ENCODE peak calls at places on chromosomes 4 and X, in nine cellular contexts. D, V, Y, T, X, E, P, B and R are unnamed samples.

GRCh38 chr4:130825283-130825682 is 1729.3 kb downstream of the C4orf33 start:
- DNase-seq in D (no peak), V (no peak), Y (no peak), T (no peak), X (no peak), E (no peak), P (no peak), B (no peak), R (no peak)

GRCh38 chrX:120660638-120661037 is 30.8 kb upstream of the C1GALT1C1 start:
- DNase-seq in D (no peak), V (no peak), Y (no peak), T (no peak), X (no peak), E (no peak), P (no peak), B (no peak), R (no peak)

GRCh38 chr4:7906171-7906581 is 33.5 kb downstream of the AFAP1 start:
- DNase-seq in D (no peak), V (no peak), Y (no peak), T (no peak), X (no peak), E (no peak), P (no peak), B (no peak), R (peak)

GRCh38 chr4:3677671-3678070 is 88.5 kb upstream of the ADRA2C start:
- DNase-seq in D (no peak), V (no peak), Y (no peak), T (no peak), X (no peak), E (peak), P (no peak), B (no peak), R (no peak)

GRCh38 chrX:150044556-150044955 is 106.3 kb upstream of the EOLA2 start:
- DNase-seq in D (no peak), V (no peak), Y (no peak), T (no peak), X (no peak), E (no peak), P (no peak), B (no peak), R (peak)

GRCh38 chrX:69152398-69152797 is 12.9 kb downstream of the PJA1 start:
- DNase-seq in D (no peak), V (peak), Y (no peak), T (peak), X (peak), E (no peak), P (no peak), B (no peak), R (peak)

GRCh38 chrX:31708116-31708515 is 636.3 kb upstream of the FTHL17 start:
- DNase-seq in D (no peak), V (peak), Y (no peak), T (no peak), X (no peak), E (no peak), P (no peak), B (no peak), R (peak)

GRCh38 chr4:83340692-83341343 is 6.2 kb upstream of the HPSE start:
- DNase-seq in D (no peak), V (peak), Y (no peak), T (no peak), X (no peak), E (no peak), P (no peak), B (peak), R (no peak)

GRCh38 chrX:140918398-140919043 is 83.9 kb upstream of the SPANXB1 start:
- DNase-seq in D (peak), V (peak), Y (peak), T (no peak), X (no peak), E (peak), P (peak), B (no peak), R (peak)